ENCODE peak calls at places on chromosome 18, in nine cellular contexts. G is spleen, K is transverse colon, S is HepG2, W is GM12878, R is HL-60, Y is K562, P is stomach, L is Panc1. F is an unnamed sample.

GRCh38 chr18:77164762-77165485 is 32.3 kb upstream of the MBP start:
- DNase-seq in G (no peak), S (no peak), R (no peak), W (no peak), L (no peak), P (no peak), Y (no peak), K (no peak), F (no peak)

GRCh38 chr18:59189746-59190145 is 30.2 kb upstream of the GRP start:
- DNase-seq in P (no peak), S (no peak), G (no peak), Y (no peak), W (no peak), L (no peak), K (no peak), R (no peak), F (no peak)

GRCh38 chr18:22250591-22250996 is 81.2 kb downstream of the GATA6 start:
- DNase-seq in G (no peak), R (no peak), W (no peak), K (peak; percentile 68), Y (no peak), S (no peak), P (peak; percentile 36), L (no peak), F (no peak)

GRCh38 chr18:61824733-61825363 is 68.0 kb downstream of the RNF152 start:
- DNase-seq in P (no peak), K (no peak), R (no peak), W (no peak), L (no peak), Y (no peak), S (no peak), G (no peak), F (no peak)

GRCh38 chr18:33821503-33821902 is 243.5 kb downstream of the ASXL3 start:
- DNase-seq in K (no peak), Y (no peak), P (no peak), L (no peak), S (no peak), G (no peak), R (no peak), W (no peak), F (no peak)

GRCh38 chr18:28003451-28003850 is 173.5 kb downstream of the CDH2 start:
- DNase-seq in G (no peak), L (no peak), Y (no peak), R (no peak), K (no peak), S (no peak), W (no peak), P (no peak), F (no peak)

GRCh38 chr18:79589601-79590091 is 90.0 kb upstream of the CTDP1 start:
- DNase-seq in S (no peak), P (no peak), Y (no peak), G (peak; percentile 38), R (no peak), L (no peak), W (no peak), K (no peak), F (no peak)

GRCh38 chr18:11529081-11529480 is 80.3 kb upstream of the SLC35G4 start:
- DNase-seq in R (no peak), S (no peak), G (no peak), L (no peak), W (no peak), P (no peak), K (no peak), Y (no peak), F (no peak)

GRCh38 chr18:52339891-52340371 is at the start of gene DCC:
- DNase-seq in Y (no peak), W (no peak), R (no peak), L (no peak), P (peak; percentile 38), S (peak; percentile 2), K (peak; percentile 34), G (no peak), F (no peak)

GRCh38 chr18:49531678-49532153 is 30.1 kb upstream of the LIPG start:
- DNase-seq in K (peak; percentile 15), P (no peak), L (no peak), W (no peak), Y (no peak), R (peak; percentile 20), G (no peak), S (peak; percentile 12), F (no peak)

GRCh38 chr18:75209952-75210261 is 690 bp upstream of the TSHZ1 start:
- DNase-seq in L (no peak), W (no peak), R (no peak), K (no peak), S (no peak), Y (no peak), G (no peak), P (no peak), F (no peak)

GRCh38 chr18:33577688-33578370 is at the start of gene ASXL3:
- DNase-seq in Y (no peak), P (peak; percentile 64), W (no peak), L (no peak), G (peak; percentile 64), R (no peak), K (peak; percentile 57), S (no peak), F (no peak)

GRCh38 chr18:58241877-58242276 is 197.9 kb downstream of the NEDD4L start:
- DNase-seq in G (no peak), Y (no peak), L (no peak), S (no peak), K (no peak), R (no peak), P (no peak), W (no peak), F (no peak)

GRCh38 chr18:3051718-3052410 is 38.9 kb upstream of the LPIN2 start:
- DNase-seq in R (no peak), Y (no peak), G (no peak), P (peak; percentile 57), S (peak; percentile 99), L (no peak), W (no peak), K (peak; percentile 67), F (no peak)

DNA sequence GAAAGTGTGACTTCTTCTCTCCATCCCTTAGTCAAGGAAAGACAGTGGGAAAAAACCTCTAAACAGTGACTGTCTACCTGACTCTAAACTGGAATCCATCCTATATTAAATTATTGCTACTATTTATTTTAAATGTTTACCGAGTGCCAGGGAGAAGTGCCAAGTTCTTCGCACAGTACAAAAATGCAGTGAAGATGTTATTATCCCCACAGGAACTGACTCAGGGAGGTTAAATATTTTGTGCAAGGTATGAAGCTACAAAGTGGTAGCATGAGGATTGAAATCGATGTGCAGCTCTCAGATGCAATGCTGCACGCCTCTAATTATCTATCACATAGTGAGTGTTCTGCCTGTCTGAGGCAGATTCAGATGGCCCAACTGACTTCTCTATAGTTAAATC is 91.1 kb downstream of the MEP1B start:
- DNase-seq in L (no peak), K (no peak), S (no peak), G (no peak), W (no peak), P (no peak), Y (no peak), R (no peak), F (no peak)
- TF ChIP-seq POLR2AphosphoS5 in L (no peak), K (no peak), S (no peak), G (no peak), W (no peak), P (no peak), Y (no peak), R (no peak), F (no peak)

GRCh38 chr18:31230495-31230894 is 67.8 kb upstream of the DSC1 start:
- DNase-seq in W (peak; percentile 52), G (no peak), P (no peak), L (no peak), S (peak; percentile 89), R (no peak), Y (no peak), K (no peak), F (no peak)
- TF ChIP-seq CTCF in W (no peak), G (no peak), P (no peak), L (no peak), S (no peak), R (no peak), Y (no peak), K (no peak), F (no peak)

GRCh38 chr18:43668866-43669265 is 391.6 kb upstream of the SYT4 start:
- DNase-seq in P (no peak), S (no peak), L (no peak), Y (no peak), W (no peak), R (no peak), G (no peak), K (no peak), F (no peak)

GRCh38 chr18:43664487-43665008 is 387.3 kb upstream of the SYT4 start:
- DNase-seq in P (no peak), K (no peak), G (no peak), W (no peak), Y (no peak), R (no peak), S (no peak), L (no peak), F (no peak)

GRCh38 chr18:43662657-43663056 is 385.4 kb upstream of the SYT4 start:
- DNase-seq in W (no peak), R (no peak), S (no peak), G (no peak), Y (no peak), K (no peak), L (no peak), P (no peak), F (no peak)

GRCh38 chr18:43663159-43663558 is 385.9 kb upstream of the SYT4 start:
- DNase-seq in G (no peak), W (no peak), R (no peak), L (no peak), P (no peak), Y (no peak), K (no peak), S (no peak), F (no peak)

GRCh38 chr18:43665239-43665788 is 388.0 kb upstream of the SYT4 start:
- DNase-seq in K (no peak), Y (no peak), P (no peak), L (no peak), W (no peak), G (no peak), S (no peak), R (no peak), F (no peak)
- TF ChIP-seq POLR2AphosphoS5 in K (no peak), Y (no peak), P (no peak), L (no peak), W (no peak), G (no peak), S (no peak), R (no peak), F (no peak)

DNA sequence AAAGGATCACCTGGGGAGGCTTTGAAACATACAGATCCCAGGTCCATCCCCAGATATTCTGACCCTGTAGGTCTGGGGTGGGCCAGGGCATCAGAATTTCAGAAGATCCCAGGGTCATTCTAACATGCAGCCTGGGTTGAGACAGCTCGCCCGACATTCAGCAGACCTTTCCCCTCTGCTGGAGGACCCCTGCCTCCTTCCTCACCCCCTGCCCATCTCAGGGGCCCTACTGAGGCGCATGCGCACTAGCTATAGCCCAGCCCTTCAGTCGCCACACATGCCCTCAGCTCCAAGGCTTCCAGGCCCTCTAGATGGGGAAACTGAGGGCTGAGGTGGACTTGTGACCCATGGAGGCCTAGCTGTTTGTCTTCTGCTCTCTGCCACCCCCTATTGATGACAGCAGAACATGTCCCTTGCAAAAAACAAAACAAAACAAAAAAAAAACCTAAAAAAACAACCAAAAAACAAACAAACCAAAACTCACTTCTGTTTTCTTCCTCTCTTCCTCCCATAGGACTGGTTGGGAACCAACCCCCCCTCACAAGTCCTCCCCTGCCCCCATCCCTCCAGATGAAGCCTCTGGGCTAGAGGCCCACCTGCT is 91.3 kb downstream of the ZBTB7C start:
- DNase-seq in S (no peak), K (no peak), P (no peak), L (no peak), Y (peak; percentile 8), G (peak; percentile 41), R (no peak), W (no peak), F (no peak)
- TF ChIP-seq CTCF in S (no peak), K (peak; percentile 7), P (no peak), L (no peak), Y (peak; percentile 20), G (no peak), R (peak; percentile 2), W (no peak), F (no peak)

F was measured in breast epithelium.